ENCODE peak calls at places on chromosomes 12 and 14, in ten cellular contexts. M is NT2/D1; Z is A172; O is stimulated activated naive CD4-positive, alpha-beta T cell; K is NCI-H1092 treated with DMSO at 0.1 percent for 48 hours; T is NCI-H748 treated with DMSO at 0.1 percent for 48 hours; Q is activated T-helper 9 cell treated with anti-CD3 and anti-CD28 coated beads, Interleukin-2, amount 50 U/mL, for 16 hours; N is GM10248; S is pons; H is HFFc6. C is an unnamed sample.

GRCh38 chr14:94123296-94123695 is 6.1 kb downstream of the IFI27L2 start:
- DNase-seq in M (no peak), Z (no peak), O (no peak), K (no peak), T (no peak), Q (no peak), N (no peak), S (no peak), H (no peak), C (no peak)

GRCh38 chr12:132866251-132866828 is 21.1 kb downstream of the CHFR start:
- DNase-seq in M (no peak), Z (peak), O (no peak), K (no peak), T (no peak), Q (no peak), N (no peak), S (no peak), H (peak), C (peak)

GRCh38 chr12:39814626-39815025 is 195.0 kb upstream of the ABCD2 start:
- DNase-seq in M (no peak), Z (no peak), O (no peak), K (no peak), T (no peak), Q (no peak), N (no peak), S (no peak), H (no peak), C (no peak)

GRCh38 chr14:46582826-46583225 is 68.8 kb downstream of the RPL10L start:
- DNase-seq in M (no peak), Z (no peak), O (no peak), K (no peak), T (no peak), Q (no peak), N (no peak), S (no peak), H (no peak), C (no peak)

GRCh38 chr12:3743803-3744202 is 9.1 kb downstream of the CRACR2A start:
- DNase-seq in M (no peak), Z (no peak), O (no peak), K (no peak), T (no peak), Q (no peak), N (peak), S (no peak), H (no peak), C (peak)

GRCh38 chr14:42642787-42643186 is 1036.1 kb downstream of the LRFN5 start:
- DNase-seq in M (no peak), Z (no peak), O (no peak), K (no peak), T (no peak), Q (no peak), N (no peak), S (no peak), H (no peak), C (no peak)

GRCh38 chr14:101225116-101225728 is 321.7 kb upstream of the RTL1 start:
- DNase-seq in M (no peak), Z (no peak), O (no peak), K (peak), T (no peak), Q (no peak), N (no peak), S (no peak), H (no peak), C (no peak)

GRCh38 chr14:100762901-100763300 is 36.2 kb downstream of the DLK1 start:
- DNase-seq in M (no peak), Z (peak), O (no peak), K (no peak), T (no peak), Q (no peak), N (no peak), S (no peak), H (no peak), C (no peak)

GRCh38 chr12:21697829-21698630 is 40.4 kb upstream of the LDHB start:
- DNase-seq in M (peak), Z (peak), O (no peak), K (peak), T (peak), Q (no peak), N (no peak), S (peak), H (peak), C (peak)

GRCh38 chr14:51993274-51993673 is 3.9 kb downstream of the RTRAF start:
- DNase-seq in M (no peak), Z (no peak), O (no peak), K (no peak), T (no peak), Q (no peak), N (no peak), S (no peak), H (no peak), C (no peak)

GRCh38 chr12:5967645-5968415 is 22.8 kb upstream of the ANO2 start:
- DNase-seq in M (no peak), Z (no peak), O (no peak), K (no peak), T (no peak), Q (no peak), N (no peak), S (no peak), H (no peak), C (no peak)

GRCh38 chr12:113277511-113277910 is 56.2 kb downstream of the TPCN1 start:
- DNase-seq in M (no peak), Z (no peak), O (no peak), K (no peak), T (no peak), Q (no peak), N (no peak), S (no peak), H (no peak), C (no peak)

GRCh38 chr12:120261951-120262851 is 3.3 kb downstream of the PXN start:
- DNase-seq in M (no peak), Z (peak), O (no peak), K (no peak), T (no peak), Q (no peak), N (no peak), S (peak), H (peak), C (peak)

GRCh38 chr12:44000309-44000952 is 164.6 kb downstream of the TMEM117 start:
- DNase-seq in M (peak), Z (peak), O (no peak), K (peak), T (no peak), Q (no peak), N (peak), S (no peak), H (peak), C (peak)

GRCh38 chr12:77888611-77889010 is 57.9 kb downstream of the NAV3 start:
- DNase-seq in M (no peak), Z (peak), O (no peak), K (no peak), T (no peak), Q (no peak), N (no peak), S (no peak), H (peak), C (peak)

GRCh38 chr12:52884526-52885293 is 20.2 kb downstream of the KRT8 start:
- DNase-seq in M (no peak), Z (no peak), O (peak), K (peak), T (peak), Q (peak), N (peak), S (peak), H (peak), C (no peak)

GRCh38 chr14:76760331-76761197 is 704 bp upstream of the VASH1 start:
- DNase-seq in M (no peak), Z (no peak), O (no peak), K (no peak), T (no peak), Q (no peak), N (no peak), S (no peak), H (no peak), C (no peak)

GRCh38 chr12:117441751-117442150 is 80.3 kb upstream of the NOS1 start:
- DNase-seq in M (no peak), Z (peak), O (no peak), K (peak), T (no peak), Q (no peak), N (no peak), S (peak), H (no peak), C (peak)

GRCh38 chr14:60310086-60310684 is 61.2 kb downstream of the PPM1A start:
- DNase-seq in M (no peak), Z (no peak), O (no peak), K (no peak), T (peak), Q (no peak), N (no peak), S (no peak), H (no peak), C (no peak)

GRCh38 chr14:63200035-63200740 is 4.1 kb upstream of the RHOJ start:
- DNase-seq in M (no peak), Z (no peak), O (no peak), K (no peak), T (no peak), Q (no peak), N (no peak), S (no peak), H (no peak), C (no peak)

GRCh38 chr12:2402180-2402579 is 349.4 kb downstream of the CACNA1C start:
- DNase-seq in M (no peak), Z (no peak), O (no peak), K (peak), T (peak), Q (no peak), N (no peak), S (no peak), H (no peak), C (no peak)

GRCh38 chr14:82710257-82710841 is 1176.7 kb upstream of the SEL1L start:
- DNase-seq in M (peak), Z (peak), O (no peak), K (peak), T (peak), Q (no peak), N (peak), S (peak), H (peak), C (peak)

GRCh38 chr12:93380480-93381121 is 2.9 kb downstream of the NUDT4 start:
- DNase-seq in M (no peak), Z (no peak), O (no peak), K (peak), T (peak), Q (no peak), N (no peak), S (no peak), H (peak), C (peak)

GRCh38 chr12:108801736-108802665 is 55.4 kb downstream of the SSH1 start:
- DNase-seq in M (peak), Z (no peak), O (no peak), K (no peak), T (no peak), Q (no peak), N (no peak), S (no peak), H (peak), C (peak)

GRCh38 chr14:89445252-89445973 is 28.4 kb upstream of the FOXN3 start:
- DNase-seq in M (no peak), Z (no peak), O (no peak), K (no peak), T (no peak), Q (no peak), N (no peak), S (no peak), H (no peak), C (no peak)

GRCh38 chr14:89673499-89674225 is 256.6 kb upstream of the FOXN3 start:
- DNase-seq in M (no peak), Z (no peak), O (no peak), K (no peak), T (no peak), Q (no peak), N (no peak), S (no peak), H (peak), C (peak)

GRCh38 chr14:63713058-63713457 is 14.8 kb downstream of the SGPP1 start:
- DNase-seq in M (no peak), Z (no peak), O (no peak), K (no peak), T (no peak), Q (no peak), N (no peak), S (no peak), H (no peak), C (no peak)

GRCh38 chr12:10027311-10028099 is 3.0 kb upstream of the CLEC9A start:
- DNase-seq in M (no peak), Z (peak), O (no peak), K (no peak), T (no peak), Q (no peak), N (no peak), S (no peak), H (peak), C (peak)

GRCh38 chr12:101570022-101570421 is 24.7 kb upstream of the MYBPC1 start:
- DNase-seq in M (no peak), Z (peak), O (no peak), K (peak), T (peak), Q (no peak), N (no peak), S (peak), H (peak), C (peak)